ENCODE peak calls at places on chromosome 1, in nine cellular contexts. E is MCF 10A, D is AG09309, M is colonic mucosa, Y is GM06990, K is fibroblast of the aortic adventitia, C is body of pancreas, U is adrenal gland, T is WERI-Rb-1. H is an unnamed sample.

GRCh38 chr1:41507152-41507720 is 22.8 kb upstream of the EDN2 start:
- DNase-seq in Y (no peak), C (no peak), M (no peak), U (no peak), K (no peak), D (no peak), E (no peak), T (peak), H (no peak)

GRCh38 chr1:84504580-84505021 is 1.6 kb upstream of the SPATA1 start:
- DNase-seq in E (peak), T (no peak), K (peak), U (no peak), D (peak), Y (no peak), C (no peak), M (no peak), H (no peak)

GRCh38 chr1:171251042-171251740 is 2.9 kb downstream of the FMO1 start:
- DNase-seq in E (peak), M (peak), K (peak), U (peak), C (peak), Y (no peak), T (peak), D (no peak), H (no peak)

GRCh38 chr1:31761883-31762282 is 2.3 kb downstream of the ADGRB2 start:
- DNase-seq in E (no peak), M (no peak), D (peak), U (no peak), Y (no peak), T (no peak), C (no peak), K (peak), H (no peak)

GRCh38 chr1:27503961-27504587 is 14.1 kb upstream of the WASF2 start:
- DNase-seq in C (no peak), Y (no peak), K (peak), E (no peak), D (no peak), T (no peak), U (no peak), M (no peak), H (no peak)

GRCh38 chr1:10958614-10959013 is 53.8 kb upstream of the TARDBP start:
- DNase-seq in U (no peak), M (no peak), E (no peak), D (no peak), Y (no peak), T (no peak), C (peak), K (no peak), H (no peak)

GRCh38 chr1:246142320-246142893 is 364.7 kb downstream of the SMYD3 start:
- DNase-seq in M (no peak), K (peak), U (no peak), D (peak), C (no peak), T (no peak), Y (no peak), E (peak), H (no peak)

GRCh38 chr1:201594575-201595245 is 55.8 kb downstream of the NAV1 start:
- DNase-seq in Y (no peak), U (no peak), M (no peak), E (peak), T (no peak), D (no peak), K (peak), C (no peak), H (no peak)

GRCh38 chr1:166974647-166975345 is 544 bp downstream of the ILDR2 start:
- DNase-seq in Y (no peak), E (no peak), D (no peak), U (no peak), T (peak), C (no peak), M (no peak), K (no peak), H (peak)

GRCh38 chr1:187477103-187477502 is 648.4 kb downstream of the PLA2G4A start:
- DNase-seq in C (no peak), K (no peak), E (no peak), U (no peak), D (no peak), M (no peak), T (no peak), Y (no peak), H (no peak)

GRCh38 chr1:39489567-39490239 is 1.7 kb upstream of the BMP8A start:
- DNase-seq in M (no peak), D (no peak), E (no peak), T (no peak), Y (no peak), C (no peak), U (no peak), K (no peak), H (no peak)

GRCh38 chr1:46244656-46245371 is 2.7 kb upstream of the RAD54L start:
- DNase-seq in T (no peak), E (peak), U (no peak), Y (peak), D (no peak), M (no peak), K (peak), C (no peak), H (peak)

GRCh38 chr1:41743361-41743760 is 175.4 kb downstream of the HIVEP3 start:
- DNase-seq in K (no peak), M (no peak), E (peak), D (no peak), C (no peak), T (no peak), U (no peak), Y (no peak), H (no peak)

GRCh38 chr1:63691672-63692425 is 82.0 kb upstream of the ROR1 start:
- DNase-seq in E (peak), U (peak), Y (no peak), C (peak), M (peak), D (peak), T (peak), K (peak), H (peak)

GRCh38 chr1:59292557-59292956 is 4.3 kb upstream of the FGGY start:
- DNase-seq in D (no peak), K (peak), U (peak), T (peak), E (peak), M (peak), Y (peak), C (peak), H (peak)

GRCh38 chr1:93686497-93687250 is 5.0 kb upstream of the BCAR3 start:
- DNase-seq in U (no peak), Y (no peak), K (no peak), D (no peak), E (no peak), T (peak), C (no peak), M (no peak), H (no peak)

GRCh38 chr1:204716687-204717086 is 31.1 kb upstream of the LRRN2 start:
- DNase-seq in D (no peak), E (no peak), C (no peak), K (no peak), M (peak), T (peak), U (no peak), Y (no peak), H (no peak)

GRCh38 chr1:84851839-84852238 is 41.2 kb downstream of the LPAR3 start:
- DNase-seq in U (no peak), T (no peak), E (peak), Y (no peak), D (peak), C (no peak), K (peak), M (no peak), H (no peak)

GRCh38 chr1:225354906-225355305 is 72.9 kb downstream of the LBR start:
- DNase-seq in T (no peak), M (no peak), K (no peak), C (no peak), Y (no peak), E (peak), U (no peak), D (no peak), H (no peak)

GRCh38 chr1:154611150-154611865 is 3.3 kb upstream of the ADAR start:
- DNase-seq in D (no peak), U (no peak), M (no peak), C (no peak), T (no peak), Y (no peak), K (no peak), E (no peak), H (no peak)

GRCh38 chr1:18630511-18631495 is at the start of gene PAX7:
- DNase-seq in C (no peak), K (no peak), M (no peak), U (no peak), Y (no peak), E (no peak), T (no peak), D (no peak), H (no peak)

GRCh38 chr1:175572932-175573871 is 170.2 kb downstream of the TNR start:
- DNase-seq in M (no peak), Y (no peak), T (peak), U (no peak), K (no peak), D (no peak), C (peak), E (peak), H (no peak)

GRCh38 chr1:62707746-62708123 is 19.5 kb upstream of the DOCK7 start:
- DNase-seq in Y (no peak), D (no peak), M (peak), T (no peak), K (no peak), U (no peak), C (no peak), E (no peak), H (no peak)

GRCh38 chr1:165235777-165236285 is 120.7 kb downstream of the LMX1A start:
- DNase-seq in E (no peak), D (no peak), U (no peak), T (peak), K (no peak), M (no peak), C (peak), Y (no peak), H (peak)

GRCh38 chr1:12480748-12481362 is 137.2 kb downstream of the DHRS3 start:
- DNase-seq in D (peak), T (no peak), M (peak), Y (peak), E (peak), C (peak), U (no peak), K (peak), H (no peak)

GRCh38 chr1:164602480-164603093 is 43.6 kb downstream of the PBX1 start:
- DNase-seq in D (peak), C (peak), K (peak), Y (no peak), U (peak), E (peak), T (no peak), M (peak), H (no peak)

GRCh38 chr1:224339422-224340033 is 9.6 kb upstream of the NVL start:
- DNase-seq in E (no peak), U (no peak), T (no peak), M (no peak), K (no peak), D (no peak), Y (no peak), C (no peak), H (no peak)

GRCh38 chr1:24003331-24003972 is 23.3 kb upstream of the SRSF10 start:
- DNase-seq in E (peak), T (no peak), K (peak), Y (peak), U (no peak), C (peak), D (peak), M (no peak), H (no peak)

GRCh38 chr1:227946624-227947424 is 908 bp downstream of the WNT9A start:
- DNase-seq in D (peak), T (peak), M (peak), E (peak), Y (peak), U (peak), C (peak), K (peak), H (peak)

GRCh38 chr1:31943546-31944184 is 5.5 kb upstream of the PTP4A2 start:
- DNase-seq in C (no peak), K (no peak), Y (peak), E (no peak), M (no peak), D (no peak), T (no peak), U (no peak), H (no peak)

GRCh38 chr1:37704966-37705365 is 12.7 kb downstream of the CDCA8 start:
- DNase-seq in U (no peak), M (no peak), Y (no peak), E (no peak), C (no peak), T (no peak), K (peak), D (peak), H (no peak)

GRCh38 chr1:240245629-240246020 is 153.9 kb downstream of the FMN2 start:
- DNase-seq in D (no peak), K (peak), U (no peak), E (no peak), T (no peak), Y (no peak), M (no peak), C (no peak), H (no peak)

GRCh38 chr1:36023098-36023769 is 60.7 kb upstream of the TEKT2 start:
- DNase-seq in M (no peak), T (no peak), U (no peak), C (no peak), Y (peak), K (no peak), D (no peak), E (no peak), H (peak)

GRCh38 chr1:208603721-208604120 is 359.5 kb upstream of the PLXNA2 start:
- DNase-seq in C (no peak), D (no peak), K (no peak), T (no peak), E (no peak), U (no peak), Y (peak), M (no peak), H (no peak)

DNA sequence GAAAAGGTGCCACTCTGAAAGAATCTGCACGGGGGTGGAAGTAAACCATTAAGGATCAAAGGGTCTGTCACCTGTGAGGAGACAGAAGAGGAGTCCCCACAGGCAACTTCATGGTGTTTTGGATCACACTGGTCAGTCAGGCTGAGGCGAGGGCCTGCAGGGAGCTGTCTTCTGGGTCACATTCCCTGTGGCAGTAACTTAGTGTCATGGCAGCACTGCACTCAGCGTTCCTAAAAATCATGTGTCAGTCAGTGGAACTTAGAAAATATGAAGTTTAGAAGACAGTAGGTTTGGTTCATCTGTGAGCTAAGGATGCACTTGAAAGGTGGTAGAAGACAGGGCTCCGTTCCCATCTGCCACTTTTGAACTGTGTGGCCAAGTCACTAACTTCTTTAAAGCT is 43.5 kb upstream of the CD101 start:
- DNase-seq in C (no peak), M (no peak), Y (no peak), U (no peak), K (no peak), T (no peak), E (no peak), D (no peak), H (no peak)
- TF ChIP-seq CTCF in C (no peak), M (no peak), Y (no peak), U (no peak), K (no peak), T (no peak), E (no peak), D (no peak), H (no peak)

GRCh38 chr1:47405697-47406096 is 10.4 kb upstream of the FOXE3 start:
- DNase-seq in D (no peak), E (no peak), Y (no peak), M (no peak), K (no peak), U (peak), T (no peak), C (no peak), H (no peak)
- TF ChIP-seq CTCF in D (no peak), E (no peak), Y (no peak), M (no peak), K (no peak), U (no peak), T (no peak), C (no peak), H (no peak)

GRCh38 chr1:78275906-78276690 is 214.7 kb upstream of the PTGFR start:
- DNase-seq in M (no peak), Y (no peak), D (no peak), E (no peak), U (no peak), K (peak), C (no peak), T (peak), H (no peak)
- TF ChIP-seq CTCF in M (no peak), Y (no peak), D (no peak), E (no peak), U (no peak), K (no peak), C (no peak), T (peak), H (no peak)

DNA sequence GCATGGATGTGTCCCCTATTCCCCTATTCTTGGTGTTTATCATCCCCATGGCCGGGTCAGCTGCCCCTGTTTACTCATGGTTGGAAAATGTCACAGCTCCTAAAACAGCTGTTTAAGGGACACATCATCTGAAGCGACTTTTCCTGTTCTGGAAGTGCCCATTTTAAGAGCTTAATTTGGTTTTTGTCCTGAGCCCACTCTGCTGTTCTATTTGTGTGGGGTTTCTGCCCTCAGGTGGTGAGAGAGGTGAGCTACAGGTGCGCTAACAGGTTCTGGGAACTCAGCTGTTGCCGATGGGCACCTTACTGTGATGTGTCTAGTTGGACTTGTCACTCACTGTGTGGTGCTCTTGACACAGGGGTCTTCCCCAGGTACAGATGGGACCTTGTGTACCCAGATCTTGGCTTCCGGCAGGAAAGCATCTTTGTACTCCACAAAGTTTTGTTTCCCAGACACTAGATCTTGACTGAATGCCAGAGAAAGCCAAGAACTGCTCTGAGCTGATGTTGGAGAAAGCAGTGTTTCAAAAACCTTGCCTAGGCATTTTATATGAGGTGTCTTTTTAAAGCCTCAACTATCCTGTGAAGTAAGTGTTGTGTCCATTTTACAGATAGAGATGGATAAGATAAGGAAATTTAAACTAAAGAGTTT is 59.0 kb upstream of the CD1D start:
- DNase-seq in C (peak), T (peak), Y (no peak), E (peak), D (no peak), K (peak), M (peak), U (peak), H (peak)
- TF ChIP-seq CTCF in C (peak), T (peak), Y (peak), E (peak), D (peak), K (peak), M (peak), U (peak), H (peak)

DNA sequence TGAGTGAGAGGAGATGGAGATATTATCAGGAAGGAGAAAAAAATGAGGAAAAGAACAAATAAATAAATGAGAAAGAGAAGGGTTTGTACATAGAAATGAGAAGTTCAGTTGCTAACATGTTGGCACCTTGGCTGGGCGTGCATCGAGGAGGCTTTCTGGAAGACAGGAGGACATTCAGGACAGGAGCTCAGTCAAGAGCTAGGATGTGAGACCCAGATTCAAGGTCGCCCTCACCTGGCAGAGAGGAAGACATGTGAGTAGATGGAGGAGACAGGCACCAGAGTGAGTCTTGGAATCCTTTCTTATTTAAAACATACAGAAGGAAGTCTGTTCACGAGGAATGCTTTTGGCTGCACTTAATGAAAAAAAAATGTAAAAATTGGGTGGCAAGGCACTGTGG is 640.9 kb downstream of the NPHP4 start:
- DNase-seq in D (no peak), T (no peak), Y (no peak), C (no peak), U (no peak), M (no peak), K (no peak), E (no peak), H (no peak)
- TF ChIP-seq CTCF in D (no peak), T (peak), Y (no peak), C (no peak), U (no peak), M (no peak), K (no peak), E (no peak), H (no peak)

GRCh38 chr1:211648980-211649934 is 26.2 kb downstream of the NEK2 start:
- DNase-seq in E (no peak), Y (no peak), M (peak), U (peak), D (no peak), C (peak), K (peak), T (peak), H (peak)
- TF ChIP-seq CTCF in E (peak), Y (peak), M (no peak), U (no peak), D (peak), C (peak), K (peak), T (peak), H (peak)

GRCh38 chr1:229845410-229846138 is 219.5 kb downstream of the URB2 start:
- DNase-seq in C (no peak), U (no peak), E (no peak), Y (no peak), T (no peak), K (no peak), M (peak), D (no peak), H (no peak)

GRCh38 chr1:229842302-229843255 is 216.5 kb downstream of the URB2 start:
- DNase-seq in D (no peak), U (no peak), C (no peak), Y (no peak), M (no peak), E (no peak), T (no peak), K (no peak), H (no peak)

GRCh38 chr1:229844675-229845074 is 218.6 kb downstream of the URB2 start:
- DNase-seq in U (no peak), K (no peak), D (no peak), T (no peak), E (peak), Y (no peak), C (peak), M (peak), H (no peak)

GRCh38 chr1:229841230-229841629 is 215.2 kb downstream of the URB2 start:
- DNase-seq in C (no peak), U (no peak), M (no peak), T (no peak), D (no peak), K (no peak), Y (no peak), E (peak), H (peak)

DNA sequence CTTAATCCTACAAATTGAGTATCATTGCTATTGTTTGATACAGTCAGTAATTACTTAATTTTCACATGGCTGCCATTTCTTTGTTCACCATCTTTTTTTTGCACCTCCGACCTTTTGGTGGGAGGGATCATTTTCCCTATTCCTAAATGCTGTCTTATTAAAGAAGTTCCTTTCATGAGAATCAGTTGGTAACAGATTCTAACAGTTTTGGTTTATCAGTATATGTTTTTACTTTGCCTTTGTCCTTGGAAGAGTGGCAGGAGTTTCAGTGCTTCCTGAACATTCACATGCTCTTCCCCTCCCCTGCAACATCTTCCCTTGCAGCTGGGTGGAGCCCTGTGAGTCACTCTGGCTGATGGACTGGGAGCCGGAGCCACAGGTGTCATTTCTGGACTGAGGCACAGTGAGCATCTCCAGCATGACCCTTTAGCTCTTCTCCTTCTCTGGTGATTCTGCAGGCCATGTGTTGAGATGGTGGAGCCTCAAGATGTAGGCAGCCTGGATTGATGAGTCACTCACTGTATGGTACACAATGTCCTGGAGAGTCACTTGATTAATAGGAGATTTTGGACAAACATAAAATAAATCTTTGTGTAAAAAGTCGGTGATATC is 217.7 kb downstream of the URB2 start:
- DNase-seq in Y (no peak), T (peak), M (peak), U (peak), C (peak), K (no peak), D (no peak), E (peak), H (no peak)
- TF ChIP-seq CTCF in Y (peak), T (peak), M (peak), U (peak), C (no peak), K (no peak), D (no peak), E (no peak), H (no peak)